ENCODE peak calls at places on chromosomes 1 and 21, in eight cellular contexts. I is glutamatergic neuron, D is uterus, M is hepatocyte, V is tibial artery, L is A549, W is mucosa of descending colon, Y is thoracic aorta. J is an unnamed sample.

GRCh38 chr1:71770121-71770520 is 512.2 kb downstream of the NEGR1 start:
- DNase-seq in I (no peak), D (no peak), M (no peak), V (no peak), L (no peak), W (no peak), Y (no peak), J (no peak)

GRCh38 chr1:33392639-33393038 is 38.3 kb downstream of the PHC2 start:
- DNase-seq in I (no peak), D (no peak), M (no peak), V (no peak), L (no peak), W (no peak), Y (no peak), J (no peak)

GRCh38 chr1:158145173-158145719 is 35.4 kb upstream of the CD1D start:
- DNase-seq in I (no peak), D (peak), M (peak), V (no peak), L (no peak), W (no peak), Y (no peak), J (peak)

GRCh38 chr1:42934111-42934510 is 24.6 kb downstream of the SLC2A1 start:
- DNase-seq in I (no peak), D (no peak), M (no peak), V (peak), L (no peak), W (peak), Y (no peak), J (no peak)

GRCh38 chr1:94383966-94384408 is 34.2 kb upstream of the ABCD3 start:
- DNase-seq in I (no peak), D (no peak), M (peak), V (no peak), L (peak), W (no peak), Y (no peak), J (no peak)

GRCh38 chr21:42474043-42474831 is 21.8 kb downstream of the RSPH1 start:
- DNase-seq in I (no peak), D (no peak), M (peak), V (peak), L (peak), W (peak), Y (no peak), J (no peak)

GRCh38 chr1:8122160-8122476 is 96.0 kb upstream of the ERRFI1 start:
- DNase-seq in I (no peak), D (peak), M (peak), V (peak), L (no peak), W (no peak), Y (no peak), J (no peak)

GRCh38 chr1:16236495-16237342 is at the start of gene CPLANE2:
- DNase-seq in I (peak), D (peak), M (peak), V (peak), L (peak), W (peak), Y (peak), J (peak)

GRCh38 chr21:32807717-32808380 is 36.3 kb upstream of the PAXBP1 start:
- DNase-seq in I (no peak), D (no peak), M (no peak), V (no peak), L (no peak), W (no peak), Y (no peak), J (no peak)

GRCh38 chr1:200302893-200303250 is 107.0 kb downstream of the ZNF281 start:
- DNase-seq in I (peak), D (no peak), M (peak), V (no peak), L (no peak), W (no peak), Y (no peak), J (no peak)

GRCh38 chr21:38171723-38172344 is 85.0 kb upstream of the KCNJ15 start:
- DNase-seq in I (peak), D (no peak), M (peak), V (no peak), L (no peak), W (no peak), Y (no peak), J (no peak)

GRCh38 chr1:55041613-55042012 is 2.3 kb downstream of the PCSK9 start:
- DNase-seq in I (no peak), D (no peak), M (no peak), V (no peak), L (no peak), W (no peak), Y (no peak), J (no peak)

GRCh38 chr1:207052736-207053545 is at the start of gene PFKFB2:
- DNase-seq in I (peak), D (peak), M (peak), V (peak), L (peak), W (peak), Y (peak), J (peak)
- TF ChIP-seq CTCF in I (no peak), D (peak), M (no peak), V (no peak), L (no peak), W (no peak), Y (peak), J (no peak)

DNA sequence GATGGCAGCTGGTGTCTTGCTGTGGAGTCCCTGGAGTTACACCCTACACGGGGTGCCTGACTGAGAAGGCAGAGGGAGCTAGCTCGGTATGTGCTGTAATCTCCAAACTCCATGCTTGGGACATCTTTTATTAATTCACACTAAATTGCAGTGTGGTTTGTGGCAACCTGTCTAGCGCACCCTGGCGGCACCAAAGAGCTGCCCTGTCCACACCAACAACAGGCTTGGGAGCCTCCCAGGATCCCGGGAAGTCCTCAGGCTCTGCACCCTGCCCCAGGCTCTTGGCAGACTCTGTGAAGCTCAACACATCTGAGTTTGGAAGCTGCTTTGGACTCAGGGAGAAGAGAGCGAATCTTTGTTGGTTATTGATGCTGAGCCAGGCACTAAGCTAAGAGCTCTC is 138.9 kb downstream of the IGSF21 start:
- DNase-seq in I (no peak), D (no peak), M (no peak), V (no peak), L (peak), W (no peak), Y (no peak), J (no peak)
- TF ChIP-seq CTCF in I (no peak), D (no peak), M (no peak), V (no peak), L (peak), W (no peak), Y (no peak), J (no peak)

GRCh38 chr21:45336535-45336810 is 48.8 kb upstream of the POFUT2 start:
- DNase-seq in I (no peak), D (no peak), M (no peak), V (peak), L (no peak), W (peak), Y (no peak), J (no peak)

GRCh38 chr21:45335761-45336534 is 48.3 kb upstream of the POFUT2 start:
- DNase-seq in I (no peak), D (no peak), M (no peak), V (peak), L (no peak), W (peak), Y (no peak), J (no peak)

GRCh38 chr21:45338326-45339017 is 50.8 kb upstream of the POFUT2 start:
- DNase-seq in I (no peak), D (no peak), M (no peak), V (peak), L (no peak), W (peak), Y (no peak), J (peak)

GRCh38 chr21:45335151-45335760 is 47.6 kb upstream of the POFUT2 start:
- DNase-seq in I (no peak), D (no peak), M (no peak), V (peak), L (no peak), W (no peak), Y (no peak), J (no peak)

DNA sequence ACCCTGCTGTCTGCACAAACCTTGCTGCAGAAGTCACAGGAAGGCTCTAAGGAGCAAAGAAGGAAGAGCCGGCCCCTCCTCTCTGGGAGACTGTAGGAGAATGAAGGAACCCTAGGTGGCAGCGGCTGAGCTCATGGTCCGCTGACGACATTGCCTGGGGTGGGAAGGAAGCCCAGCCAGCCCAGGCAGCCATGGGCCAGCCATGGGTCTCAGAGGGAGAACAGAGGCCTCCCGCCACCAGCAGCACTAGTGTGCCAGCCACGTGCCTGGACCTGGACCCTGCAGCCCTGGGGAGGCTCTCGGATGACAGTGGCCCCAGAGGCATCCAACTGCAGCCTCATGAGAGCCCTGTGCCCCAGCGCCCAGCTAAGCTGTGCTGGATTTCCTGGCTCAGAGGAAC is 49.2 kb upstream of the POFUT2 start:
- DNase-seq in I (no peak), D (no peak), M (no peak), V (peak), L (no peak), W (peak), Y (no peak), J (peak)
- TF ChIP-seq CTCF in I (no peak), D (no peak), M (no peak), V (no peak), L (no peak), W (no peak), Y (no peak), J (no peak)

GRCh38 chr1:110172001-110172400 is 21.7 kb downstream of the SLC6A17 start:
- DNase-seq in I (peak), D (no peak), M (no peak), V (no peak), L (no peak), W (no peak), Y (no peak), J (no peak)

GRCh38 chr1:110174961-110175360 is 24.7 kb downstream of the SLC6A17 start:
- DNase-seq in I (no peak), D (no peak), M (no peak), V (no peak), L (no peak), W (no peak), Y (no peak), J (no peak)

GRCh38 chr1:110176299-110176956 is 26.1 kb downstream of the SLC6A17 start:
- DNase-seq in I (no peak), D (no peak), M (peak), V (peak), L (no peak), W (peak), Y (no peak), J (peak)

GRCh38 chr1:110171134-110171733 is 20.9 kb downstream of the SLC6A17 start:
- DNase-seq in I (peak), D (no peak), M (no peak), V (no peak), L (no peak), W (no peak), Y (no peak), J (no peak)

DNA sequence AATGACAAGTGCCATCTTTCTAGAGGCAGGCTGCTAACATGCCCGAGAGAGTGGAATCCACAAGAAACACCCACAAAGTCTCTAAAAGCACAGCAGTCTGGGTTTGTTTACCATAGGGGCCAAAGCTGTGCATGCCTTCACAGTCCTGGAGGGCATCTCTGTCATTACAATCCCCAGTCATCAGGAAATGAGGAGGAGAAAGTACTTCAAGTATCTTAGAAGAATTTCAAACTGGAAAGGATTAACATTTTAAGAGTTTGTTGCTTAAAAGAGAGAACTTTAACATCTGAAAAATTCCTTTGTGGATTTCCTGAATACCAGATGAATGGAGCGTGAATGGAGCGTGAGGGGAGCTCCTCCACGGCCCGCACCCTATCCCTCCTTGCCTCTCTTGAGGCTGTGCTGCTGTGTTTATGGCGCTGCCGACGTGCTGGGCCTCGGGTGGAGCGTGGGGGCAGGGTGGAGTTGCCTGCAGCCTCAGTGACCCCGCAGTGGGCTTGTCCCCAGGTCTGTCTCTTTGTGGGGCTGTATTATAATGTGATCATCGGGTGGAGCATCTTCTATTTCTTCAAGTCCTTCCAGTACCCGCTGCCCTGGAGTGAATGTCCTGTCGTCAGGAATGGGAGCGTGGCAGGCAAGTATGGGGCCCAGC is 23.3 kb downstream of the SLC6A17 start:
- DNase-seq in I (no peak), D (no peak), M (no peak), V (no peak), L (no peak), W (no peak), Y (no peak), J (no peak)
- TF ChIP-seq CTCF in I (no peak), D (no peak), M (no peak), V (no peak), L (no peak), W (no peak), Y (no peak), J (no peak)

DNA sequence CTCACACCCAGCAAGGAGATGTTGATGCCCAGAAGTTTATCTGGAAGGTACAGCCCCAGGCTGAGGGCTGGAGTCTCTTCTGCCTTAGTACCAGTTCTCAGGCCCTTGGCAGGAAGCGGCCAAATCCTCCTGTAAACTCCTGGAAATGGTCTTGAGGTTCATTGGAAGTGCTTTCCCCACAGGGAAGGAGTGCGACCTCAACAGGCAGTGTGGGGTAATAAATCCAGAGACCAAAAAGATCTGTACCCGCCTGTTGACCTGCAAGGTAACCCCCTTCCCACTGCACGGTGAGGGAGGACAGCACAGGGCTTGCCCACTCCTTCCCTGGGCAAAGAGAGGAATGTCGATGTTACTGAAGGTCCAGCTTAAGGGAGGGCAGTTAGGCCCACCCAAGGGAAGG is 4.5 kb downstream of the ATXN7L2 start:
- DNase-seq in I (no peak), D (no peak), M (no peak), V (no peak), L (no peak), W (no peak), Y (no peak), J (no peak)
- TF ChIP-seq CTCF in I (no peak), D (no peak), M (no peak), V (no peak), L (no peak), W (no peak), Y (no peak), J (no peak)

GRCh38 chr1:90969241-90969640 is 52.6 kb downstream of the ZNF644 start:
- DNase-seq in I (no peak), D (no peak), M (no peak), V (no peak), L (no peak), W (no peak), Y (no peak), J (no peak)

GRCh38 chr1:90963651-90964050 is 58.2 kb downstream of the ZNF644 start:
- DNase-seq in I (no peak), D (no peak), M (no peak), V (no peak), L (no peak), W (no peak), Y (no peak), J (no peak)

GRCh38 chr1:90959352-90960206 is 62.3 kb downstream of the ZNF644 start:
- DNase-seq in I (no peak), D (no peak), M (peak), V (no peak), L (no peak), W (no peak), Y (no peak), J (no peak)

GRCh38 chr1:90963236-90963635 is 58.6 kb downstream of the ZNF644 start:
- DNase-seq in I (no peak), D (no peak), M (no peak), V (no peak), L (no peak), W (no peak), Y (no peak), J (no peak)

DNA sequence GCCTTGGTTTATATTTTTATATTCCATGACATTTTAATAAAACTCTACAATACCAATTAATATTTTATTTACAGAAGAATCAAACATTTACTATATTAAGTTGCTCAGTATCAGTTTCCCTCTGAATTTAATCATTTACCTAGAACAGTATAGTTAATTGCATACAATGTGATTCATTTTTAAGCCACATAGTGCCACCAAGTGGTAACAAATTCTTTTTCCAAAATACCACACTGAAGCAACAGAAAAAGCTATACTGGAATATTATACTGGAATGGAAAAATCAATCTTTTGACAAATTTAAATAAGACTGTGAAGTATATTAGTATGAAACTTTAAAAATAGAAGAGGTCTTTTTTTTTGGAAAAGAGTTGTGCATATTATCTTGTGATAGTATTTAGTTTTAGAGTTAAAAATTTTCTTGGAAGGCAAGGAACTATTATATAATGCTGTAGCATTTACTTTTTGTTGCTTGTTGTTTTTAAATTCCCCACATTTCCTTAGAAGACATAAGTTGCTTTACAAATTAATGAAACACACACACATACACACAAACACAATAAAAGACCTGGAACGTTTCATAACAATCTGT is 57.3 kb downstream of the ZNF644 start:
- DNase-seq in I (no peak), D (no peak), M (peak), V (no peak), L (no peak), W (no peak), Y (no peak), J (no peak)
- TF ChIP-seq CTCF in I (no peak), D (peak), M (peak), V (peak), L (peak), W (no peak), Y (no peak), J (peak)

GRCh38 chr21:41071410-41071809 is 96.5 kb upstream of the BACE2 start:
- DNase-seq in I (peak), D (no peak), M (no peak), V (no peak), L (no peak), W (no peak), Y (no peak), J (no peak)
- TF ChIP-seq CTCF in I (peak), D (no peak), M (no peak), V (no peak), L (no peak), W (no peak), Y (no peak), J (no peak)

DNA sequence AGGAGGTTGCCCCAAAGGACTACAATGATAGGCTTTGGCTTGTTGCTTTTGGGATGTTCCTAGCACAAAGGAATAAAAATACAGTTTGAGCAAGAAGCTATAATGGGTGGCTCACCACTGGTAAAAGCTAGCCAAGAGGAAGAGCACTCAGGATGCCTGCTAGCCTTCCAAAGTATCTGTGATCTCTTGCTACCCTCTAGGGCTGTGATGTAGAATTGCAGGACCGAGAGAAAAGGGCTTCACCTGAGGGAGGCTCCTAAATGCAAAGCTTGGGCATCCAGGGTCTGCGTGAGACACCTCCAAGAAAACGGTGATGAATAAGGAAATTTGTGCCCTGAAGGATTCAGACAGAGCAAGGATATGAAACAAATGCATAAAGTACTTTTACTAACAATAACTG is 17.7 kb downstream of the IVL start:
- DNase-seq in I (no peak), D (no peak), M (no peak), V (no peak), L (no peak), W (no peak), Y (no peak), J (no peak)
- TF ChIP-seq CTCF in I (no peak), D (no peak), M (no peak), V (no peak), L (peak), W (no peak), Y (no peak), J (no peak)

GRCh38 chr1:188735567-188735966 is 1742.1 kb downstream of the BRINP3 start:
- DNase-seq in I (no peak), D (no peak), M (no peak), V (no peak), L (no peak), W (no peak), Y (no peak), J (no peak)
- TF ChIP-seq CTCF in I (no peak), D (no peak), M (no peak), V (no peak), L (no peak), W (no peak), Y (no peak), J (no peak)

J was measured in psoas muscle.